ENCODE peak calls at places on chromosomes 5 and 9, in nine cellular contexts. U, F, V, N, W, Z, R, M and L are unnamed samples.

GRCh38 chr9:34204011-34204635 is 25.3 kb downstream of the UBAP1 start:
- DNase-seq in Z (no peak), V (no peak), W (no peak), U (no peak), M (no peak), R (no peak), N (no peak), F (no peak), L (no peak)

GRCh38 chr5:39532511-39532910 is 107.7 kb upstream of the DAB2 start:
- DNase-seq in U (no peak), F (no peak), Z (no peak), W (no peak), M (no peak), V (no peak), N (no peak), R (no peak), L (no peak)

GRCh38 chr5:56080375-56081052 is 85.8 kb upstream of the IL6ST start:
- DNase-seq in U (no peak), N (peak; percentile 61), M (no peak), F (no peak), Z (no peak), V (no peak), W (no peak), R (no peak), L (no peak)

GRCh38 chr5:154132718-154133307 is 57.7 kb upstream of the GALNT10 start:
- DNase-seq in M (no peak), F (no peak), R (no peak), V (no peak), Z (no peak), W (no peak), N (no peak), U (no peak), L (no peak)

GRCh38 chr5:73450672-73451217 is 2.2 kb upstream of the FOXD1 start:
- DNase-seq in F (no peak), U (no peak), W (no peak), M (no peak), N (no peak), R (no peak), Z (no peak), V (no peak), L (no peak)

GRCh38 chr9:112831969-112832368 is 58.7 kb downstream of the SLC46A2 start:
- DNase-seq in U (no peak), W (no peak), M (no peak), R (no peak), N (no peak), Z (no peak), F (no peak), V (no peak), L (no peak)

GRCh38 chr5:157977957-157978505 is 119.1 kb upstream of the CLINT1 start:
- DNase-seq in V (peak; percentile 24), Z (no peak), M (no peak), U (no peak), F (peak; percentile 65), R (peak; percentile 41), N (no peak), W (no peak), L (no peak)

GRCh38 chr9:93154293-93154903 is 20.3 kb upstream of the NINJ1 start:
- DNase-seq in M (no peak), Z (no peak), U (no peak), W (peak; percentile 71), R (no peak), N (peak; percentile 48), V (no peak), F (no peak), L (no peak)

GRCh38 chr9:111431684-111432083 is 52.5 kb downstream of the ECPAS start:
- DNase-seq in Z (no peak), N (no peak), W (no peak), V (no peak), U (no peak), F (no peak), M (no peak), R (no peak), L (no peak)

GRCh38 chr9:79572891-79573696 is 1.3 kb downstream of the TLE4 start:
- DNase-seq in V (peak; percentile 59), U (peak; percentile 73), M (peak; percentile 51), N (peak; percentile 8), Z (peak; percentile 16), F (peak; percentile 83), R (peak; percentile 57), W (peak; percentile 50), L (peak; percentile 36)

GRCh38 chr9:79573697-79573976 is 1.9 kb downstream of the TLE4 start:
- DNase-seq in Z (no peak), V (no peak), W (no peak), U (no peak), F (no peak), M (no peak), N (no peak), R (no peak), L (no peak)

GRCh38 chr9:79575560-79575959 is 3.8 kb downstream of the TLE4 start:
- DNase-seq in F (no peak), U (no peak), N (no peak), R (no peak), W (no peak), Z (no peak), V (no peak), M (no peak), L (no peak)

GRCh38 chr9:79574166-79574565 is 2.4 kb downstream of the TLE4 start:
- DNase-seq in R (no peak), F (no peak), Z (no peak), U (no peak), W (no peak), M (no peak), N (no peak), V (no peak), L (no peak)

DNA sequence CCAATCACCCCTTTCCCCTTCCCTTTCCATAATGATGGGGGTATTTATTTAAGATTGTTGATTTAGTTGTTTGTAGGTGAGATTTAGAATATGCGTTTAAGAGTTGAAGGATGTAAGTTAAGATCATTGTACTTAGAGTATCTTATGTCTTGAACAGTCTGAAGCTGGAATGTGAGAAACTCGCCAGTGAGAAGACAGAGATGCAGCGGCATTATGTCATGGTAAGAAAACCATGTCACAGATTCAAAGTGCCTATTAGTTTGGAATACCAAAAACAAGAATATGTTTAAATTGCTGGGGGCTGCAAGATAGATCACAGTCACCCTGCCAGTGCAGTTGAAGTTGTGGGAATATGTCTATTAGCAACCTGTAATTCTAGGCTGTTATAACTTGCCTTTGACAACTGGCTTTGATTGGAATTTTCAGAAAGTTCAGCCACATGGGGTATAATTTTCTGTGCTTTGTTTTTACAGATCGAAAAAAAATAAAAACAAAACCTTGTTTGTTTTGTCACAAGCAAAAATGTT is 3.0 kb downstream of the TLE4 start:
- DNase-seq in N (no peak), Z (no peak), F (no peak), V (no peak), U (no peak), W (no peak), R (no peak), M (no peak), L (no peak)
- H3K4me3 ChIP-seq in N (no peak overlapping the region), Z (no peak overlapping the region), F (peak overlapping the region; percentile 99), V (peak overlapping the region; percentile 97), U (peak overlapping the region; percentile 91), W (peak overlapping the region; percentile 79), R (peak overlapping the region; percentile 95), M (no peak overlapping the region), L (peak overlapping the region; percentile 91)

GRCh38 chr9:83196946-83197345 is 134.0 kb upstream of the RASEF start:
- DNase-seq in V (no peak), U (no peak), Z (no peak), R (no peak), M (no peak), W (no peak), N (no peak), F (no peak), L (no peak)

GRCh38 chr9:83197611-83198010 is 134.7 kb upstream of the RASEF start:
- DNase-seq in Z (no peak), W (no peak), F (no peak), N (no peak), U (no peak), M (no peak), R (no peak), V (no peak), L (no peak)

GRCh38 chr9:83200531-83200930 is 137.6 kb upstream of the RASEF start:
- DNase-seq in N (no peak), M (no peak), F (no peak), W (no peak), R (no peak), V (no peak), Z (no peak), U (no peak), L (no peak)

GRCh38 chr9:83198336-83198735 is 135.4 kb upstream of the RASEF start:
- DNase-seq in V (no peak), F (no peak), N (no peak), U (no peak), W (no peak), R (no peak), Z (no peak), M (no peak), L (no peak)

DNA sequence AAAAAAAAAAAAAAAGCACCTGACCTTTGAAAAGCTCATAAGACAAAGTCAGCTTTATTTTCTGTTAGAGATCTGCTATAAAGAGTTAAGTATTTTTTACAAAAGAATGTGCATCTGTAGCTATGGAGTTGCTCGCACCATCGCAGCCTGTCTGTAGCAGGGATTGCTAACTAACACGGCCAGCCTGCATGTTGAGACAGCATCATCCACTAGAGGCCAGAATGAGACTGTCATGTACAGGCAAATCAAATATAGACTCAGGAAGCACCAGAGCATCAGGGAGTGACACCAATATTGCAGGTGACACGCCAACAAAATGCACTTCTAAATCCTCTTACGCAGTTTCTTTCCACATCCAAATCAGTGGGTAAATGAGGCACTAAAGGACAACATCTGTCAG is 136.3 kb upstream of the RASEF start:
- DNase-seq in Z (no peak), N (peak; percentile 24), V (no peak), F (no peak), U (peak; percentile 37), R (no peak), M (no peak), W (no peak), L (no peak)
- TF ChIP-seq CTCF in Z (peak; percentile 61), N (peak; percentile 16), V (peak; percentile 78), F (peak; percentile 59), U (peak; percentile 16), R (peak; percentile 77), M (peak; percentile 61), W (peak; percentile 40), L (peak; percentile 42)

GRCh38 chr5:180850434-180851078 is 10.5 kb downstream of the ZFP62 start:
- DNase-seq in R (no peak), N (no peak), W (no peak), U (no peak), F (no peak), V (no peak), M (no peak), Z (no peak), L (no peak)
- H3K9me3 ChIP-seq in R (no peaks in the 10 kb centered on the region), N (no peaks in the 10 kb centered on the region), W (no peaks in the 10 kb centered on the region), U (peaks cover 2% of the 10 kb centered on the region), F (peaks cover 28% of the 10 kb centered on the region), V (peaks cover 11% of the 10 kb centered on the region), M (peaks cover 10% of the 10 kb centered on the region), Z (no peaks in the 10 kb centered on the region), L (no peaks in the 10 kb centered on the region)

DNA sequence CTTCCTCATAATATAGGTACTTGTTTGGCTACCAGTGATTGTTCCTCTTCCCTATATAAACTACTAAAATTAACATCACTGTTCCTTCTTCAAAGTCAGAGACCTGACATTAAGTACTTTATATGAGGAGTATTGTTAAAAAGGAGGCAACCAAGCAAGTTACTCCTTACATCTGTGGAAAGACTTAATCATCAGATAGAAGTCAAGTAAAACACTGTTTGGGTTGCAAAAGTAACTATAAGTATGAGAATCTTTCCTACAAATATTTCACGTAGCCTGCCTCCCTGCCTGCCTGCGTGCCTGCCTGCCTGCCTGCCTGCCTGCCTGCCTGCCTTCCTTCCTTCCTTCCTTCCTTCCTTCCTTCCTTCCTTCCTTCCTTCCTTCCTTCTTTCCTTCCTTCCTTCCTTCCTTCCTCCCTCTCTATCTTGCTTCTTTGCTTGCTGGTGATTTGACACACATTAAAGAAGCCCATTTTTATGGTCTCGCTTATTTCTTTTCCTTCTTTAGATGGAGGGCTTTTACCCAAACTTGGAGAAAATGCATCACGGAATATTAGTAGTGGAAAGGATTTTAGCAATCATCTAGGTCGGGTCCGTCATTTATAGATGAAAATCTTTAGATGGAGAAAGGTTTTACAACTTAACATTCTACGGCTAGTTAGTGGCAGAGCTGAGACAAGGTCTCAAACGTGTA is 3.2 kb downstream of the CER1 start:
- DNase-seq in Z (no peak), R (no peak), U (no peak), N (no peak), M (no peak), W (no peak), F (no peak), V (no peak), L (no peak)
- H3K4me3 ChIP-seq in Z (no peak overlapping the region), R (no peak overlapping the region), U (no peak overlapping the region), N (no peak overlapping the region), M (no peak overlapping the region), W (no peak overlapping the region), F (no peak overlapping the region), V (no peak overlapping the region), L (no peak overlapping the region)